ENCODE peak calls at places on chromosomes 13 and 19, in ten cellular contexts. Q is GM12891, V is sigmoid colon, R is K562, G is tibial nerve, T is breast epithelium, N is stomach, E is suprapubic skin, O is A549, J is ovary. M is an unnamed sample.

GRCh38 chr13:110714798-110715394 is 1.4 kb downstream of the ING1 start:
- DNase-seq in Q (no peak), V (peak), R (no peak), G (peak), T (peak), N (peak), E (peak), O (no peak), J (peak), M (no peak)

GRCh38 chr19:18802354-18802753 is 11.2 kb upstream of the COMP start:
- DNase-seq in Q (no peak), V (no peak), R (peak), G (no peak), T (no peak), N (no peak), E (no peak), O (no peak), J (no peak), M (no peak)

GRCh38 chr19:9901020-9901419 is 35.3 kb downstream of the OLFM2 start:
- DNase-seq in Q (no peak), V (no peak), R (no peak), G (no peak), T (no peak), N (no peak), E (no peak), O (no peak), J (no peak), M (no peak)

GRCh38 chr19:30158067-30158892 is 213.9 kb upstream of the ZNF536 start:
- DNase-seq in Q (no peak), V (no peak), R (no peak), G (no peak), T (no peak), N (no peak), E (peak), O (no peak), J (no peak), M (no peak)

GRCh38 chr13:27979765-27980279 is 8.7 kb downstream of the URAD start:
- DNase-seq in Q (no peak), V (no peak), R (no peak), G (no peak), T (no peak), N (no peak), E (no peak), O (no peak), J (no peak), M (no peak)

GRCh38 chr13:107563099-107563925 is 652.0 kb downstream of the LIG4 start:
- DNase-seq in Q (no peak), V (no peak), R (no peak), G (no peak), T (no peak), N (no peak), E (no peak), O (no peak), J (no peak), M (no peak)

GRCh38 chr13:29676535-29676934 is 81.0 kb upstream of the SLC7A1 start:
- DNase-seq in Q (no peak), V (no peak), R (no peak), G (no peak), T (no peak), N (no peak), E (no peak), O (no peak), J (no peak), M (no peak)

GRCh38 chr19:7751157-7751783 is 3.9 kb upstream of the CD209 start:
- DNase-seq in Q (no peak), V (no peak), R (no peak), G (no peak), T (no peak), N (no peak), E (no peak), O (no peak), J (no peak), M (no peak)

GRCh38 chr19:13024126-13024957 is 29.1 kb downstream of the NFIX start:
- DNase-seq in Q (no peak), V (peak), R (no peak), G (no peak), T (no peak), N (no peak), E (no peak), O (no peak), J (no peak), M (no peak)

GRCh38 chr13:46961719-46962118 is 64.9 kb upstream of the HTR2A start:
- DNase-seq in Q (peak), V (no peak), R (no peak), G (no peak), T (no peak), N (no peak), E (no peak), O (peak), J (no peak), M (peak)

GRCh38 chr19:38079926-38080380 is 144.1 kb downstream of the DPF1 start:
- DNase-seq in Q (peak), V (no peak), R (no peak), G (no peak), T (no peak), N (peak), E (no peak), O (peak), J (no peak), M (peak)

GRCh38 chr19:5799247-5800241 is 5.3 kb upstream of the NRTN start:
- DNase-seq in Q (no peak), V (no peak), R (peak), G (no peak), T (no peak), N (peak), E (no peak), O (no peak), J (no peak), M (no peak)

GRCh38 chr13:29936051-29936813 is 85.8 kb upstream of the UBL3 start:
- DNase-seq in Q (no peak), V (no peak), R (no peak), G (no peak), T (no peak), N (no peak), E (no peak), O (no peak), J (no peak), M (no peak)

GRCh38 chr13:37225414-37226047 is 120.1 kb upstream of the CSNK1A1L start:
- DNase-seq in Q (no peak), V (no peak), R (no peak), G (no peak), T (no peak), N (no peak), E (no peak), O (no peak), J (no peak), M (no peak)

GRCh38 chr13:44867825-44868224 is 121.4 kb downstream of the NUFIP1 start:
- DNase-seq in Q (no peak), V (no peak), R (no peak), G (no peak), T (no peak), N (no peak), E (no peak), O (no peak), J (peak), M (no peak)

GRCh38 chr13:88761145-88761544 is 1090.0 kb downstream of the SLITRK5 start:
- DNase-seq in Q (no peak), V (no peak), R (no peak), G (no peak), T (no peak), N (no peak), E (no peak), O (no peak), J (no peak), M (no peak)

DNA sequence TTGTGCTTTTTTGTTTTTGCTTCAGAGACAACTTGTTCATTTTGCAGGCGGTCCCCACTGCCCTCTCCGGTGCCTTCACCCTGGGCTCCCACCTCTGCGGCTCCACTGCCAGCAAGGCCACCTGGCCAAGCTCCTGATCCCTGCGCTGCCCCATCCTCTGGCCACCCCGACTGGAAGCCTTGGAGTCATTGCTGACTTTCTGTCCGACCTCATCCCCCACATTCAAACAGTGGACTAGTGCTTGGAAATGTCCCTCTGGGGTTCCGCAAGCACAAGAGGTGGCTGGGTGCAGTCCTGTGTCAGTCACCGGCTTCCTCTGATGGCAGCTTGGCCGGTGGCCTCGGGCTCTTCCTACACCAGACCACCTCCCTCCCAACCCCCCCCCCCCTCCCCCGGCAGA is 17.0 kb downstream of the IL17D start:
- DNase-seq in Q (no peak), V (no peak), R (no peak), G (no peak), T (no peak), N (no peak), E (peak), O (no peak), J (no peak), M (no peak)
- TF ChIP-seq POLR2A in Q (no peak), V (no peak), R (no peak), G (no peak), T (no peak), N (no peak), E (no peak), O (no peak), J (no peak), M (no peak)

GRCh38 chr13:48563611-48564010 is 30.7 kb upstream of the RCBTB2 start:
- DNase-seq in Q (no peak), V (no peak), R (no peak), G (no peak), T (no peak), N (no peak), E (no peak), O (no peak), J (no peak), M (no peak)
- TF ChIP-seq POLR2A in Q (no peak), V (no peak), R (no peak), G (no peak), T (no peak), N (no peak), E (no peak), O (no peak), J (no peak), M (no peak)

DNA sequence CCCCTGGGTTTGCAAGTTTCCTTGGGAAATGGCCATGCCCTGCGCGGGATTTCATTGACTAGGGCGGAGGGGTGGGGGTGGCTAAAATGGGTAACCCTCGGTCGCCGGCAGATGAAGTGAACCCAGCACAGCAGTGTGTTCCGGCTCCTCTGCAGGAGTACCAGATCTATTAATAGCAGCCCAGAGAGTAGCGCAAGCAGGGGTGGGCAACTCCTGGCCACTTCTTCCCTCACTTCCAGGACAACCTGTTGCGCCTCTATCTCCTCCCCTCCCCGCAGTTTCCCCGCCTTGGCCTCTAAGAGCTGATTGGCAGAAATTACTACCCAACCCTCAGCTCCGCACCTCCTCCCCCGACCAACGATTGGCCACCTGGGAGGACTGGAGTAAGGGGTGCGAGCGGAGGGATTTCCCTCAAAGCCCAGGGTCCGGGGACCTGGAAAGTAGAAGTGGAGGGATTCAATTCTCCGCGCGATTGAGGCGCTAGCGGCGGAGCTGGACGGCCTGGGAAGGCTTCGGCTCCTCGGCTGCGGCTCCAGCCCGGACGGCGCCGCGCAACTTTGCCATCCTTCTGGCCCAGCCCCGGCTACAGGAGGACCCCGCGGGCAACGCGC is at the start of gene FREM2:
- DNase-seq in Q (no peak), V (peak), R (no peak), G (no peak), T (peak), N (peak), E (no peak), O (peak), J (peak), M (no peak)
- TF ChIP-seq POLR2A in Q (no peak), V (no peak), R (no peak), G (no peak), T (no peak), N (no peak), E (no peak), O (no peak), J (no peak), M (no peak)

GRCh38 chr19:48738557-48739399 is 1.6 kb downstream of the RASIP1 start:
- DNase-seq in Q (peak), V (peak), R (peak), G (peak), T (peak), N (peak), E (peak), O (peak), J (peak), M (peak)
- TF ChIP-seq POLR2A in Q (no peak), V (no peak), R (peak), G (no peak), T (no peak), N (no peak), E (peak), O (peak), J (peak), M (no peak)